ENCODE peak calls at places on chromosome 19, in six cellular contexts. K is fibroblast of lung; A is activated T-helper 1 cell treated with anti-CD3 and anti-CD28 coated beads, Interleukin-2, amount 50 U/mL, for 16 hours; N is ovary; D is activated CD4-positive, CD25-positive, alpha-beta regulatory T cell; V is SW 1271. R is an unnamed sample.

GRCh38 chr19:38850976-38851621 is 1.3 kb upstream of the HNRNPL start:
- DNase-seq in K (no peak), A (no peak), N (peak), D (no peak), V (no peak), R (no peak)

GRCh38 chr19:3366761-3367571 is 583 bp downstream of the NFIC start:
- DNase-seq in K (no peak), A (no peak), N (peak), D (no peak), V (no peak), R (no peak)

GRCh38 chr19:43624933-43625332 is 5.5 kb upstream of the ZNF428 start:
- DNase-seq in K (no peak), A (peak), N (peak), D (peak), V (no peak), R (peak)

GRCh38 chr19:27741236-27741635 is 1471.7 kb downstream of the UQCRFS1 start:
- DNase-seq in K (no peak), A (no peak), N (no peak), D (no peak), V (no peak), R (no peak)

GRCh38 chr19:34963531-34964406 is at the start of gene ZNF792:
- DNase-seq in K (peak), A (no peak), N (peak), D (peak), V (peak), R (peak)

GRCh38 chr19:49930483-49931011 is 1.2 kb upstream of the NUP62 start:
- DNase-seq in K (no peak), A (no peak), N (peak), D (no peak), V (no peak), R (peak)

GRCh38 chr19:4730740-4731171 is 7.1 kb upstream of the DPP9 start:
- DNase-seq in K (no peak), A (peak), N (no peak), D (peak), V (no peak), R (no peak)

GRCh38 chr19:51441410-51442390 is 16.6 kb downstream of the SIGLEC8 start:
- DNase-seq in K (no peak), A (peak), N (no peak), D (peak), V (no peak), R (no peak)

GRCh38 chr19:12913011-12913561 is 6.0 kb downstream of the SYCE2 start:
- DNase-seq in K (peak), A (no peak), N (peak), D (no peak), V (no peak), R (peak)

GRCh38 chr19:3047307-3048189 is 14.7 kb downstream of the TLE5 start:
- DNase-seq in K (peak), A (peak), N (peak), D (peak), V (no peak), R (peak)

GRCh38 chr19:53520547-53521372 is 17.2 kb upstream of the ZNF331 start:
- DNase-seq in K (peak), A (peak), N (peak), D (peak), V (peak), R (peak)

GRCh38 chr19:2578391-2578826 is 102.5 kb downstream of the GADD45B start:
- DNase-seq in K (peak), A (no peak), N (peak), D (no peak), V (peak), R (peak)

GRCh38 chr19:6092329-6093286 is 17.7 kb downstream of the RFX2 start:
- DNase-seq in K (peak), A (no peak), N (peak), D (no peak), V (no peak), R (peak)

GRCh38 chr19:5172859-5173577 is 167.6 kb downstream of the PTPRS start:
- DNase-seq in K (peak), A (no peak), N (no peak), D (no peak), V (peak), R (peak)

GRCh38 chr19:16154557-16154956 is 11.1 kb downstream of the HSH2D start:
- DNase-seq in K (no peak), A (no peak), N (no peak), D (no peak), V (no peak), R (no peak)

GRCh38 chr19:15195381-15195964 is 5.3 kb downstream of the NOTCH3 start:
- DNase-seq in K (peak), A (no peak), N (no peak), D (no peak), V (no peak), R (peak)

GRCh38 chr19:13050274-13050673 is 52.4 kb downstream of the LYL1 start:
- DNase-seq in K (no peak), A (no peak), N (no peak), D (no peak), V (no peak), R (no peak)

GRCh38 chr19:5627395-5627904 is 4.6 kb downstream of the SAFB start:
- DNase-seq in K (peak), A (no peak), N (no peak), D (no peak), V (no peak), R (no peak)